ENCODE peak calls at places on chromosomes 7 and 10, in ten cellular contexts. N is neural progenitor cell; T is PC-9; R is AG04450; F is suprapubic skin; Y is CD4-positive, alpha-beta T cell; U is lower lobe of right lung; P is astrocyte; L is mammary epithelial cell; J is heart right ventricle. A is an unnamed sample. For H3K9me3, the result is how much of the 10 kb centered on the place peaks cover.

GRCh38 chr10:87868277-87868676 is 4.9 kb downstream of the PTEN start:
- DNase-seq in N (no peak), Y (no peak), T (no peak), J (no peak), L (peak), P (no peak), U (no peak), R (no peak), F (no peak), A (no peak)

GRCh38 chr10:1368772-1369171 is 312.6 kb downstream of the WDR37 start:
- DNase-seq in N (peak), P (no peak), Y (no peak), F (peak), U (no peak), L (no peak), J (no peak), T (no peak), R (no peak), A (no peak)

GRCh38 chr10:123269017-123269552 is 114.9 kb downstream of the BUB3 start:
- DNase-seq in P (no peak), F (no peak), U (no peak), T (no peak), N (no peak), Y (no peak), R (no peak), L (no peak), J (no peak), A (no peak)

GRCh38 chr7:873367-874002 is 2.9 kb upstream of the GET4 start:
- DNase-seq in N (peak), L (peak), U (peak), T (peak), F (no peak), P (peak), J (peak), R (peak), Y (peak), A (peak)

GRCh38 chr7:45712057-45712689 is 138.0 kb downstream of the ADCY1 start:
- DNase-seq in L (no peak), T (no peak), N (no peak), P (no peak), J (no peak), F (no peak), U (no peak), R (no peak), Y (no peak), A (no peak)

GRCh38 chr7:142862401-142863400 is 7.8 kb downstream of the EPHB6 start:
- DNase-seq in L (no peak), P (no peak), F (peak), N (no peak), U (no peak), T (no peak), Y (no peak), J (no peak), R (no peak), A (no peak)

GRCh38 chr10:93850484-93851015 is 43.2 kb upstream of the SLC35G1 start:
- DNase-seq in Y (no peak), P (no peak), U (no peak), F (no peak), L (no peak), R (no peak), J (no peak), N (no peak), T (no peak), A (no peak)

GRCh38 chr10:86079088-86079487 is 287.5 kb downstream of the GRID1 start:
- DNase-seq in R (no peak), T (no peak), J (no peak), L (no peak), F (no peak), U (no peak), Y (no peak), N (no peak), P (peak), A (no peak)

GRCh38 chr7:19079066-19079465 is 38.4 kb downstream of the TWIST1 start:
- DNase-seq in R (no peak), T (peak), J (no peak), N (no peak), Y (no peak), P (peak), L (peak), U (no peak), F (no peak), A (no peak)

GRCh38 chr10:14486777-14487510 is 156.2 kb upstream of the FRMD4A start:
- DNase-seq in N (peak), F (no peak), P (peak), T (no peak), R (peak), J (no peak), Y (no peak), L (no peak), U (no peak), A (no peak)

GRCh38 chr7:51250517-51250916 is 66.1 kb downstream of the COBL start:
- DNase-seq in F (no peak), N (no peak), L (no peak), Y (no peak), R (no peak), P (no peak), U (no peak), T (no peak), J (no peak), A (no peak)

GRCh38 chr10:113087082-113088029 is 137.3 kb downstream of the TCF7L2 start:
- DNase-seq in U (peak), J (peak), L (peak), N (no peak), T (peak), F (no peak), R (peak), Y (no peak), P (peak), A (no peak)

GRCh38 chr7:4730971-4731370 is 44.5 kb upstream of the AP5Z1 start:
- DNase-seq in U (no peak), P (no peak), F (no peak), Y (no peak), J (no peak), T (no peak), R (no peak), L (no peak), N (no peak), A (no peak)

GRCh38 chr10:7953447-7953846 is 101.0 kb upstream of the GATA3 start:
- DNase-seq in R (no peak), P (no peak), F (no peak), L (no peak), U (no peak), Y (no peak), T (no peak), N (no peak), J (no peak), A (no peak)

DNA sequence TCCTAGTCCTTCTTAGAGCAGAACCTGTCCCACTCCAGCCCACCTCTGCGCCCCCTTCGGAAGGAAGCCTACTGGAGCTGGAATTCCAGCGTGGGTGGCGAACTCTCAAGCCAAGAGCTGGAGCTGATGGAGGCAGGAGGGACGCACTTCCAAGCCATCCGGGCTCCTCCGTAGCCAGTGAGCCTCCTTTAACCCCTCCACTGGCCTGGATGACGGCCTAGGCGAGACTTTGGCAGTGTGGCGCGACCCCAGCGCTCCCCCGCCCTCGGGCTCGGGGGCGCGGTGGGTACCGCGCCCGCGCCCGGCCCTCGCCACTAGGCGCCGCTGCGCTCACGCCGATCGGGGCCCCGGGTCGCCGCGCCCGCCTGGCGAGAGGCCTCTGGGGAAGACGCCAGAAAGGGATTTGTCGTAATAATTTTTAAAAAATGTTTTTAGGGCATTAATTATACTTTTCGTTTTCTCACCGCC is 5.1 kb upstream of the EMX2 start:
- DNase-seq in J (no peak), Y (no peak), U (no peak), T (no peak), F (peak), P (no peak), L (no peak), N (peak), R (no peak), A (no peak)
- TF ChIP-seq CTCF in J (peak), Y (no peak), U (peak), T (no peak), F (peak), P (peak), L (peak), N (peak), R (peak), A (peak)

DNA sequence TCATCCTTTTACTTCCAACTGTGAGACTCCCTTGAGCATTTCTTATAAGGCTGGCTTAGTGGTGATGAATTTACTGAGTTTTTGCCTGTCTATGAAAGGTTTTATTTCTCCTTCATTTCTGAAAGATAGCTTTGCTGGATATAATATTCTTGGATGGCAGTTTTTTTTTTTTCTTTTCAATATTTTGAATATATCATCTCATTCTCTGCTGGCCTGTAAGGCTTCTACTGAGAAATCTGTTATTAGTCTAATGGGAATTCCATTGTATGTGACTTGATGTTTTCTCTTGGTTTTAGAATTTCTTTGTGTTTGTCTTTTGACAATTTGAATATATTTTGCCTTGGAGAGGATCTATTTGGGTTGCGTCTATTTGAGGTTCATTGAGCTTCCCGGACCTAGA is 22.4 kb downstream of the PHTF2 start:
- DNase-seq in T (no peak), L (no peak), P (no peak), F (no peak), U (no peak), N (no peak), Y (no peak), R (no peak), J (no peak), A (no peak)
- H3K9me3 ChIP-seq in T (under half), L (under half), P (under half), F (under half), U (under half), N (under half), Y (under half), R (under half), J (under half), A (under half)

GRCh38 chr10:46104071-46104585 is 58.1 kb upstream of the MSMB start:
- DNase-seq in J (no peak), L (no peak), F (peak), R (no peak), U (no peak), T (no peak), Y (no peak), P (no peak), N (no peak), A (no peak)

DNA sequence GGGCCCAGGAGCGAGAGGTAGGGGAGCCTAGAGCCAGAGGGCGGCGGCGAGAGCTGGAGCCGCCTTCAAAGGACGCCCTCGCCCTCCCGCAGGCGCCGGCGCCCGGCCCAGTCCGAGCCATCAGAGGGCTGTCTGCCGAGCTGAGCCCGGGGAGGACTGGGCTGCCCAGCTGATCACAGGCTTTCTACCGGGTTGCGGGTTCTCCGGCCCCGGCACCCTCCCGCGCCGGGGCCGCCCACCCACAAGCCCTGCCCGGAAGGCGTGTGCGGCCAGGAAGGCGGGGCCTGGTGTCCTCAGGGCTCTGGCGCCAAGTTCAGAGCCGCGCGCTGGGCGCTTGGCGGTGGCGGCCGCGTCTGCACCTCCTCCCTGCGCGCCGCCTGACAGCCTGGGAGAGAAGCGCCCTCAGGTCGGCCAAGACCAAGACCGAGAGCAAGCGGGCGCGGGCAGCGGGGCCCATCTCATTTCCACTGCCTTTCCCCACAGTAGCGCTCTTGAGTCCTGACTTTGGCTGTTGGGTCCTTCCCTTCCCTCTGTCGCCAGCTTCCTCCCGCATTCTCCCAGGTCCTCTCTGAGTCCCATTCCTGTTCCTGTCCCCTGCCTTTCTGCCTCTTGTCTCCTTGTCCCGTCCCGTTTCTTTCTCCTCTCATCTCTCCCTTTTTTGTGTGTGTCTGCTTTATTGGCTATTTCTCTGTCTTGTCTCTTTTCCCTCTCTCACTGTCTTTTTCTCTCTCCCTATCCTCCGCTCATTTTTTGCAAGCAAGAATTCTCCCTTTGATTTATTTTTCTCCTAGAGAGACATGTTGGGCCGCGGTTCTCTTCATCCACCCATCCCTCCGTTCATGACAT is 60.6 kb upstream of the MSMB start:
- DNase-seq in T (no peak), L (peak), U (peak), P (peak), J (peak), N (peak), R (no peak), F (peak), Y (no peak), A (peak)
- TF ChIP-seq CTCF in T (no peak), L (no peak), U (no peak), P (no peak), J (no peak), N (no peak), R (no peak), F (no peak), Y (no peak), A (no peak)

DNA sequence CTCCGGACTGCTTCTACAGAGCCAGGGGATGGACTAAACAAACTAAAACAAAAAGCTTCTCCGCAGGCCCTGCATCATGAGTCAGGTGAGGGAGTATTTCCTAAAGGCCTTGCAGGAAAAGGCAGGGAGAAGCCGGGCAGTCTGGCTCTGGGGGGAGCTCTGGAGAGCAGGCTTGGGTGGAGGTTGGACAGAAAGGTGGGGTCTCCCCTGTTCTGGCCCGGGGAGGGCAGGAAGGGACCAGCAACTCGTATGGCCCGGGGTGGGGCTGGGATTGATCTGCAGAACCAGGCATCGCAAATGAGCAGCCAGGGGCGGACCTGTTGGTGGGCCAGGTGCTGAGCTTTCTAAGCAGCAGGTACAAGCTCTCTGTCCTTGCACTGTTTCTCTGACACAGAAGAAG is 235.2 kb downstream of the TCERG1L start:
- DNase-seq in Y (no peak), N (no peak), L (no peak), T (no peak), F (peak), U (no peak), R (no peak), J (no peak), P (no peak), A (no peak)
- H3K9me3 ChIP-seq in Y (under half), N (under half), L (under half), T (under half), F (under half), U (under half), R (half or more), J (under half), P (under half), A (under half)